ENCODE peak calls at places on chromosomes 12 and 14, in four cellular contexts. J is cardiac muscle cell, W is heart left ventricle, R is psoas muscle. Z is an unnamed sample.

GRCh38 chr12:74293689-74294131 is 243.9 kb upstream of the ATXN7L3B start:
- DNase-seq in J (no peak), W (no peak), R (no peak), Z (no peak)

GRCh38 chr14:69699743-69700309 is 67.1 kb upstream of the SRSF5 start:
- DNase-seq in J (no peak), W (no peak), R (no peak), Z (no peak)

GRCh38 chr12:71950819-71951218 is 12.2 kb downstream of the TPH2 start:
- DNase-seq in J (no peak), W (no peak), R (no peak), Z (no peak)

GRCh38 chr14:97221572-97221971 is 424.4 kb downstream of the VRK1 start:
- DNase-seq in J (no peak), W (no peak), R (no peak), Z (no peak)

GRCh38 chr12:80490329-80490728 is 46.3 kb downstream of the PTPRQ start:
- DNase-seq in J (peak; percentile 2), W (no peak), R (no peak), Z (no peak)

GRCh38 chr14:32693114-32693513 is 245.6 kb upstream of the NPAS3 start:
- DNase-seq in J (no peak), W (no peak), R (no peak), Z (no peak)

GRCh38 chr14:91727121-91727520 is 4.8 kb downstream of the CATSPERB start:
- DNase-seq in J (no peak), W (no peak), R (no peak), Z (no peak)

GRCh38 chr12:14961466-14962155 is at the start of gene ARHGDIB:
- DNase-seq in J (no peak), W (peak; percentile 34), R (peak; percentile 64), Z (no peak)

GRCh38 chr12:47717443-47718193 is 7.7 kb downstream of the ENDOU start:
- DNase-seq in J (peak; percentile 91), W (peak; percentile 89), R (peak; percentile 89), Z (peak; percentile 77)

GRCh38 chr14:102736956-102737355 is 40.3 kb upstream of the TRAF3 start:
- DNase-seq in J (no peak), W (no peak), R (no peak), Z (no peak)

GRCh38 chr12:55966408-55967281 is at the start of gene CDK2:
- DNase-seq in J (peak; percentile 95), W (peak; percentile 95), R (peak; percentile 95), Z (peak; percentile 94)

GRCh38 chr12:33322519-33322918 is 117.1 kb downstream of the SYT10 start:
- DNase-seq in J (no peak), W (no peak), R (no peak), Z (peak; percentile 50)

GRCh38 chr14:71266994-71267636 is 359.9 kb downstream of the PCNX1 start:
- DNase-seq in J (no peak), W (no peak), R (no peak), Z (no peak)

GRCh38 chr14:100856056-100856950 is 30.4 kb downstream of the MEG3 start:
- DNase-seq in J (no peak), W (no peak), R (peak; percentile 23), Z (no peak)

GRCh38 chr14:100854435-100854834 is 28.5 kb downstream of the MEG3 start:
- DNase-seq in J (no peak), W (no peak), R (peak; percentile 22), Z (no peak)

GRCh38 chr14:100857196-100857922 is 31.4 kb downstream of the MEG3 start:
- DNase-seq in J (no peak), W (no peak), R (peak; percentile 30), Z (no peak)

GRCh38 chr14:100857923-100858837 is 32.3 kb downstream of the MEG3 start:
- DNase-seq in J (no peak), W (no peak), R (peak; percentile 26), Z (no peak)

GRCh38 chr14:100855256-100855930 is 29.5 kb downstream of the MEG3 start:
- DNase-seq in J (no peak), W (no peak), R (peak; percentile 17), Z (no peak)
- TF ChIP-seq CTCF in J (no peak), W (no peak), R (no peak), Z (peak; percentile 19)

GRCh38 chr12:123941485-123942276 is 30.9 kb downstream of the CCDC92 start:
- DNase-seq in J (no peak), W (no peak), R (no peak), Z (no peak)

GRCh38 chr12:123940627-123940966 is 32.0 kb downstream of the CCDC92 start:
- DNase-seq in J (no peak), W (no peak), R (no peak), Z (no peak)

GRCh38 chr12:123941000-123941399 is 31.6 kb downstream of the CCDC92 start:
- DNase-seq in J (no peak), W (no peak), R (no peak), Z (no peak)

GRCh38 chr12:123938679-123939480 is 33.8 kb downstream of the CCDC92 start:
- DNase-seq in J (peak; percentile 32), W (no peak), R (no peak), Z (peak; percentile 46)

DNA sequence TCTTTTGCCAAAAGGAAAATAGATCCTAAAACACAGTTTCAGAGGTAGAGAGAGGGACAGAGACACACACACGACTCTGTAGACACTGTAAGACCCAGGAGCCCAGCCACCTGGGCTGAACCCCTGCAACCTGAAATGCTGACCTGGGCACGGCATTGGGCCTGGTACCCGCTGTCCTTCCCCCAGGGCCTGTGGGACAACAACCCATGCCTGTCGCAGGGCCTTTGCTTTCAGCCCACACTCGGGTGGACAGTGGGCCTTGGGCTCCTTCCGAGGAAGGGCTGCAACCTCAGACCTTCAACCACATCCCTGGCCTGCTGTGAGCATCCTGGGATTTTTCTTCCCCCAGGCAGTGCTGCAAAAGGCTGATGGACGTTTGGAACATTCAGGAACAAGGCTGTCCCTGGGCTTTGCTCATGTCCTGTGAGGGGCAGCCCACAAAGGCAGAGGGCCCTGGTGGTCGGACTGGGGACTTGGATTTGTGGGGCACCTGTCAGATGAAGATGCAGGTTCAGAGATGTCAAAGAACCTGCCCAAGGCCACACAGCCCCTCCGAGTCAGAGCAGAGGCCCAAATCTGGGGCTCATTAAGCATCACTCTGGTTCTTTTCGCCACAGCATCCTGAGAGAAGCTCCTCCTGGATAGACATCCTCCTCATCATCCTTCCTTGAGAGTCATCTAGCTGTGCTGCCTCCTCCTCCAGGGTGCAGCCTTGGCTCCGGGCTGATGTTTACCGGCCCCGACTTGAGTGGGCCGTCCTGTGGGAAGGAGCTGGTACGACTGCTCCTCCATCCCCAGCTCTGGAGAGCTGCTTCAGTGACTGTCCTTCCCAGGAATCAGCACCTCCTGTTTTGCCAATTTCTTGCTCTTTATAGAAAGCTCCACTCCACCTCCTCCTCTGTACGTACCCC is 32.7 kb downstream of the CCDC92 start:
- DNase-seq in J (no peak), W (no peak), R (no peak), Z (no peak)
- H3K36me3 ChIP-seq in J (peaks cover 27% of the 10 kb centered on the region), W (peaks cover 74% of the 10 kb centered on the region), R (peaks cover 74% of the 10 kb centered on the region), Z (no peaks in the 10 kb centered on the region)

DNA sequence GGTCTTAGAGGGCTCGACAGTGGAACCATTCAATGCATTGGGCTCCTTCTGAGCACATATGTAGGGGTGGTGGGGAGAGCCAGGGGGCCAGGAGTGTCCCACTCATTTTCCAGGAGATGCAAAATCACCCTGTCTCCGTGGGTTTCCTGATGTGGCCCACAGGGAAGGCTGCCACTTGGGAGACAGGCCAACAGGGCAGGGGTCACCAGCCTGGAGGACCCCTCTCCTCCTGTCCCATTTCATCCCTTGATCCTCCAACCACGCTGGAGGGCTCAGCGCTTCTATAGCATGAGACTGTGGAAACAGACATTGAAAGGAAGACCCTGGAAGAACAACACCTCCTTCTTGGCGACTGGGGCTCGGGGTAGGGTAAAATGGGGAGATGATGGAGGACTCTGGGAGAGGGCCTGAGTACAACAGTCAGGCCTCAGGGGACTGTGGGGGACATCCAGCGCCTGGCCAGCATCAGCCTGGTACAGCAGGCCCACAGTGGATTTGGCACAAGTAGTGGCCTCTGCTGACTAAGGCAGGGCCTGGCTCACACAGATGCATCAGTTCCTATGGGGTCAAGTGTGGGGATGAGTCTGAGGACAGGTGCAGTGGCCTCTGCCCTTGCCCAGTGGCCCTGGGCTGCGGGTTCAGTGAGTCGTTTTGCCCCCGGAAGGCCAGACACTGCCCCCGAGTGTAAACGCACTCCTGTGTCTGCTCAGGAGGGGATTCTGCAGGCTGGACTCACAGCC is 68.0 kb downstream of the PRIMA1 start:
- DNase-seq in J (no peak), W (no peak), R (peak; percentile 39), Z (no peak)
- H3K4me3 ChIP-seq in J (no peak overlapping the region), W (no peak overlapping the region), R (no peak overlapping the region), Z (no peak overlapping the region)

GRCh38 chr12:64532734-64533351 is 77.5 kb upstream of the RASSF3 start:
- DNase-seq in J (no peak), W (no peak), R (no peak), Z (no peak)

GRCh38 chr12:64528616-64529015 is 76.7 kb downstream of the TBK1 start:
- DNase-seq in J (no peak), W (no peak), R (no peak), Z (peak; percentile 57)

GRCh38 chr12:64526859-64527258 is 74.9 kb downstream of the TBK1 start:
- DNase-seq in J (no peak), W (no peak), R (no peak), Z (peak; percentile 35)

GRCh38 chr12:64531665-64532334 is 78.5 kb upstream of the RASSF3 start:
- DNase-seq in J (no peak), W (no peak), R (no peak), Z (no peak)

DNA sequence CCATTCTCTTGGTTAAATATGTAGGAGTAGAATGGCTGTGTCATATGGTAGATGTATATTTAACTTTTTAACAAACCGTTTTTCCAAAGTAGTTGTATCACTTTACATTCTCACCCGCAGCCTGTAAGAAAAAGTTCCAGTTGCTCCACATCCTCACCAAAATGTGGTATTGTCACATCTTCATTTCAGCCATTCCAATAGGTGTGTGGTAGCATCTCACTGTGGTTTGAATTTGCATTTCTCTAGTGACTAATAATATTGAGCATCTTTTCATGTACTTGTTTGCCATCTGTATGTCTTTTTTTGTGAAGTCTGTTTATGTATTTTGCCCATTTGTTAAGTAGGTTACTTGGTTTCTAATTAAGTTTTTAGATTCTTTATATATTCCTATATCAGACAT is 78.6 kb downstream of the TBK1 start:
- DNase-seq in J (no peak), W (no peak), R (no peak), Z (no peak)
- TF ChIP-seq CTCF in J (no peak), W (no peak), R (no peak), Z (no peak)

GRCh38 chr14:23078692-23079116 is 16.2 kb downstream of the ACIN1 start:
- DNase-seq in J (no peak), W (no peak), R (peak; percentile 85), Z (no peak)

GRCh38 chr14:23079716-23080115 is 15.2 kb downstream of the ACIN1 start:
- DNase-seq in J (no peak), W (no peak), R (no peak), Z (no peak)

GRCh38 chr14:23076785-23077408 is 18.0 kb downstream of the ACIN1 start:
- DNase-seq in J (peak; percentile 52), W (no peak), R (no peak), Z (peak; percentile 44)

GRCh38 chr14:23077962-23078361 is 17.0 kb downstream of the ACIN1 start:
- DNase-seq in J (no peak), W (no peak), R (no peak), Z (no peak)

GRCh38 chr14:23080474-23080873 is 14.5 kb downstream of the ACIN1 start:
- DNase-seq in J (no peak), W (no peak), R (no peak), Z (no peak)
- H3K36me3 ChIP-seq in J (peaks cover 84% of the 10 kb centered on the region), W (peaks cover 97% of the 10 kb centered on the region), R (peaks cover 100% of the 10 kb centered on the region), Z (peaks cover 90% of the 10 kb centered on the region)

GRCh38 chr14:105313381-105314286 is 914 bp upstream of the PACS2 start:
- DNase-seq in J (peak; percentile 63), W (no peak), R (peak; percentile 73), Z (no peak)
- H3K4me3 ChIP-seq in J (peak overlapping the region; percentile 52), W (peak overlapping the region; percentile 65), R (peak overlapping the region; percentile 71), Z (peak overlapping the region; percentile 44)

GRCh38 chr12:103503546-103504480 is 8.0 kb upstream of the C12orf42 start:
- DNase-seq in J (peak; percentile 52), W (no peak), R (no peak), Z (peak; percentile 64)
- TF ChIP-seq CTCF in J (no peak), W (peak; percentile 5), R (no peak), Z (peak; percentile 76)